ENCODE peak calls at places on chromosomes 13 and 19, in five cellular contexts. V is H1, Y is GM12878, C is HepG2, O is K562. M is an unnamed sample.

GRCh38 chr19:33302175-33302973 is at the start of gene CEBPA:
- DNase-seq in V (peak), Y (no peak), C (peak), O (peak), M (peak)

GRCh38 chr13:20567881-20568528 is 1.0 kb downstream of the IFT88 start:
- DNase-seq in V (no peak), Y (no peak), C (no peak), O (no peak), M (no peak)

GRCh38 chr19:51372649-51373504 is at the start of gene NKG7:
- DNase-seq in V (no peak), Y (peak), C (no peak), O (peak), M (no peak)

GRCh38 chr19:2791440-2791839 is 6.1 kb downstream of the THOP1 start:
- DNase-seq in V (no peak), Y (no peak), C (no peak), O (no peak), M (peak)

GRCh38 chr13:26253787-26254582 is at the start of gene CDK8:
- DNase-seq in V (peak), Y (peak), C (peak), O (peak), M (peak)

GRCh38 chr13:113064534-113065405 is 40.8 kb upstream of the F7 start:
- DNase-seq in V (no peak), Y (no peak), C (no peak), O (peak), M (no peak)

GRCh38 chr19:58544591-58545285 is 874 bp downstream of the TRIM28 start:
- DNase-seq in V (no peak), Y (no peak), C (no peak), O (peak), M (peak)

GRCh38 chr19:9150650-9151049 is 10.5 kb downstream of the ZNF317 start:
- DNase-seq in V (no peak), Y (no peak), C (no peak), O (no peak), M (no peak)

GRCh38 chr19:3027981-3028304 is 1.1 kb downstream of the TLE2 start:
- DNase-seq in V (no peak), Y (no peak), C (no peak), O (no peak), M (no peak)

GRCh38 chr19:55319786-55320185 is 5.4 kb downstream of the TMEM150B start:
- DNase-seq in V (peak), Y (no peak), C (no peak), O (peak), M (peak)

GRCh38 chr19:12975221-12975756 is 5.9 kb downstream of the DAND5 start:
- DNase-seq in V (no peak), Y (no peak), C (no peak), O (no peak), M (no peak)

GRCh38 chr19:2976609-2977000 is 759 bp upstream of the TLE6 start:
- DNase-seq in V (no peak), Y (no peak), C (no peak), O (no peak), M (peak)

GRCh38 chr19:49761625-49762311 is 1.3 kb downstream of the TSKS start:
- DNase-seq in V (no peak), Y (no peak), C (peak), O (peak), M (peak)

GRCh38 chr19:1429750-1430149 is 8.4 kb upstream of the RPS15 start:
- DNase-seq in V (no peak), Y (no peak), C (no peak), O (no peak), M (no peak)
- TF ChIP-seq CREB1 in V (no peak), Y (no peak), C (no peak), O (no peak), M (no peak)

DNA sequence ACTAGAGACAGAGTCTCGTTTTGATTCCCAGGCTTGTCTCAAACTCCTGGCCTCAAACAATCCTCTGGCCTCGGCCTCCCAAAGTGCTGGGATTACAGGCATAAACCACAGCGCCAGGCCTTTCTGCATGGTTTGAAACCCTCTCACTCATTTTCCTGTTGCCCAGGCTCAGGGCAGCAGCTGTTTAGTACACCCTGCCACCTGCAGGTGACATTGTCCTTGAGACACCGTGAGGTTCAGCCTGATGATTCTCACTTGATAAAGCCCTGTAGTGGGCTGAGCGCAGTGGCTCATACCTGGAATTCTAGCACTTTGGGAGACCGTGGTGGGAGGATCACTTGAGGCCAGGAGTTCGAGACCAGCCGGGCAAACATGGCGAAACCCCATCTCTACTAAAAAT is 12.5 kb downstream of the IL12RB1 start:
- DNase-seq in V (no peak), Y (no peak), C (peak), O (no peak), M (peak)
- H3K4me2 ChIP-seq in V (no peak), Y (no peak), C (no peak), O (no peak), M (no peak)

GRCh38 chr19:1672038-1672768 is 19.8 kb upstream of the TCF3 start:
- DNase-seq in V (peak), Y (no peak), C (no peak), O (peak), M (peak)
- TF ChIP-seq CTCF in V (peak), Y (peak), C (peak), O (peak), M (peak)

DNA sequence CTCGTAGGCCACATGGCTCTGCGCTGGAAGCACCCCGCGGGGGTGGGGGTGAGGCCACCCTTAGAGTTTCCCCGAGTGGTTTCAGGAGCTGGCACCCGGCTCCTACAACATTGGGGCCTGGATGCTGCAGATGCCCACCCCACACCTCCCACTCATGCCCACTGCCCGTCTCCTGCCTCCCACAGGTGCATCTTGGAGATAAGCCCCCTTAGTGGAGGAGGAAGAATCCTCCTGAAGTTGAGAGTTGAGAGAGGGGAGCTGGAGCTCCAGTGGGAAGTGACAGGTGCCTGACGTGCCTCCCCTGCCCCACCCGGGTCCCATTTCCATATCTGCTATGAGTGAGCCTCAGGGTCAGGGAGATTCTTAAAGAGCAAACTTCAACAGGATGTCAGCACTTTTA is 341.3 kb downstream of the TEX29 start:
- DNase-seq in V (no peak), Y (no peak), C (no peak), O (no peak), M (no peak)
- TF ChIP-seq CREB1 in V (no peak), Y (no peak), C (no peak), O (no peak), M (no peak)

GRCh38 chr13:46170268-46170667 is 11.7 kb downstream of the LCP1 start:
- DNase-seq in V (no peak), Y (no peak), C (no peak), O (no peak), M (peak)

GRCh38 chr13:46171739-46172138 is 10.2 kb downstream of the LCP1 start:
- DNase-seq in V (no peak), Y (no peak), C (no peak), O (no peak), M (no peak)

GRCh38 chr13:46168818-46169217 is 13.2 kb downstream of the LCP1 start:
- DNase-seq in V (no peak), Y (no peak), C (no peak), O (no peak), M (no peak)

GRCh38 chr13:46171223-46171622 is 10.8 kb downstream of the LCP1 start:
- DNase-seq in V (no peak), Y (no peak), C (no peak), O (no peak), M (no peak)

DNA sequence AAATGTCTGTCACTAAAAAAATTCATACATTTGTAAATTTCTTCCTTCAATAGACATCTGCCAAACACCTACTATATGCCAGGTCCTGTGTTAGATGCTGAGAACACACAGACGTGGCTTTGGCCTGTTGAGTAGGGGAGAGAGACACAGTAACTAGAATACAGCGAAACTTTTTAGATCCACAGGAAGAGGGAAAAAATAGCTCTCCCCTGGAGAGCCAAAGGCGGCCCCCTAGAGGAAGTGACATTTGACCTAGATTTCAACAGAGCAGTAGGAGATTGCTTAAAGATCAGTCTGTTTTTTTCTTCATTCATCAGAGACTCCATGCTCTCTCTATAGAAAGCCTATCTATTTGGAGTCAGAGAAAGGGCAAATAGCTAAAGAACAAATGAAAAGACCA is 11.3 kb downstream of the LCP1 start:
- DNase-seq in V (no peak), Y (no peak), C (peak), O (no peak), M (peak)
- H3K4me2 ChIP-seq in V (no peak), Y (peak), C (no peak), O (no peak), M (peak)

GRCh38 chr13:24670174-24670573 is 10.0 kb upstream of the ATP12A start:
- DNase-seq in V (no peak), Y (no peak), C (no peak), O (no peak), M (no peak)

GRCh38 chr13:24668955-24669354 is 11.3 kb upstream of the ATP12A start:
- DNase-seq in V (no peak), Y (no peak), C (no peak), O (no peak), M (no peak)

GRCh38 chr13:24671367-24672117 is 8.7 kb upstream of the ATP12A start:
- DNase-seq in V (no peak), Y (no peak), C (peak), O (peak), M (peak)

GRCh38 chr13:24672141-24673132 is 7.8 kb upstream of the ATP12A start:
- DNase-seq in V (no peak), Y (no peak), C (no peak), O (no peak), M (no peak)

DNA sequence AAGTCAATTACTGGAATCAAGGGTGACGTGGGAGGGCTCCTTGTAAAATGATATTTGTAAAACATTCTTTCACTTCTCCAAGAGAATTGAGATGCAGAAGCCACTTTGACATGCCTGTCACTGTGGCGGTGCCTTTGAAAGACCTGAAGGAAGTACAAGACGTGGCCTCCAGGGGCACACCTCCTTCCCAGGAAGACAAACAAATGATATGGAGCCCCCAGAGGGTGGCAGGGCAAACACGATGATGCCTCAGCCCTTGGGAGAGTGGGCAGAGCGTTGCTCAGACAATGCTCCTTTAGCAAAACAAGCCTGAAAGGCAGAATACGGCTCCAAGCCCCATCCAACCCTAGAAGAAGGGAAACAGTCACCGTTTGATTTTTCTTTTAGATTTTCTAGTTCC is 9.3 kb upstream of the ATP12A start:
- DNase-seq in V (no peak), Y (no peak), C (no peak), O (peak), M (peak)
- TF ChIP-seq CTCF in V (peak), Y (peak), C (no peak), O (peak), M (no peak)

GRCh38 chr19:8004723-8005513 is 523 bp downstream of the ELAVL1 start:
- DNase-seq in V (no peak), Y (no peak), C (no peak), O (peak), M (peak)
- TF ChIP-seq CREB1 in V (no peak), Y (no peak), C (no peak), O (no peak), M (no peak)

GRCh38 chr13:72792640-72793039 is 10.7 kb downstream of the PIBF1 start:
- DNase-seq in V (no peak), Y (no peak), C (peak), O (no peak), M (no peak)
- H3K4me2 ChIP-seq in V (no peak), Y (no peak), C (no peak), O (no peak), M (no peak)

GRCh38 chr19:10874019-10874418 is 2.7 kb downstream of the CARM1 start:
- DNase-seq in V (no peak), Y (no peak), C (no peak), O (no peak), M (no peak)

GRCh38 chr19:10870501-10870954 is 825 bp upstream of the CARM1 start:
- DNase-seq in V (no peak), Y (no peak), C (no peak), O (no peak), M (peak)

GRCh38 chr19:10871711-10872550 is 578 bp downstream of the CARM1 start:
- DNase-seq in V (no peak), Y (no peak), C (no peak), O (peak), M (peak)

GRCh38 chr19:10870955-10871603 is at the start of gene CARM1:
- DNase-seq in V (peak), Y (peak), C (peak), O (peak), M (peak)

GRCh38 chr19:10872551-10873107 is 1.3 kb downstream of the CARM1 start:
- DNase-seq in V (no peak), Y (no peak), C (no peak), O (no peak), M (no peak)
- TF ChIP-seq CTCF in V (no peak), Y (no peak), C (no peak), O (no peak), M (no peak)

GRCh38 chr19:10191347-10191746 is 3.4 kb downstream of the DNMT1 start:
- DNase-seq in V (no peak), Y (no peak), C (peak), O (no peak), M (no peak)
- TF ChIP-seq CREB1 in V (no peak), Y (no peak), C (no peak), O (no peak), M (no peak)